ENCODE peak calls at places on chromosome 13, in eight cellular contexts. E, Q, G, D, J, B, N and Z are unnamed samples.

GRCh38 chr13:35976126-35976525 is 155.1 kb downstream of the DCLK1 start:
- DNase-seq in N (no peak), D (no peak), E (no peak), G (no peak), B (no peak), J (no peak), Q (no peak), Z (no peak)

GRCh38 chr13:51033431-51034185 is 77.5 kb downstream of the C13orf42 start:
- DNase-seq in J (no peak), G (no peak), Q (no peak), E (no peak), N (no peak), D (no peak), B (no peak), Z (peak; percentile 43)

GRCh38 chr13:85508683-85509329 is 290.4 kb downstream of the SLITRK6 start:
- DNase-seq in J (no peak), G (no peak), B (no peak), E (no peak), N (no peak), D (no peak), Q (no peak), Z (peak; percentile 11)

GRCh38 chr13:51006067-51006800 is 96.6 kb downstream of the RNASEH2B start:
- DNase-seq in N (no peak), Q (no peak), E (peak; percentile 25), D (peak; percentile 52), G (no peak), B (no peak), J (no peak), Z (peak; percentile 75)

GRCh38 chr13:20525144-20525600 is 485 bp downstream of the CRYL1 start:
- DNase-seq in Q (no peak), N (peak; percentile 50), B (peak; percentile 69), J (no peak), D (peak; percentile 23), G (peak; percentile 66), E (peak; percentile 34), Z (peak; percentile 12)

GRCh38 chr13:102128216-102128800 is 273.5 kb downstream of the FGF14 start:
- DNase-seq in E (no peak), D (no peak), J (no peak), Q (peak; percentile 81), G (no peak), B (no peak), N (no peak), Z (peak; percentile 57)

GRCh38 chr13:99062593-99062992 is 84.7 kb upstream of the DOCK9 start:
- DNase-seq in B (no peak), E (peak; percentile 35), G (no peak), D (peak; percentile 57), N (peak; percentile 47), Q (peak; percentile 74), J (no peak), Z (peak; percentile 49)

GRCh38 chr13:42930136-42930535 is 61.9 kb downstream of the EPSTI1 start:
- DNase-seq in B (no peak), D (no peak), Q (no peak), J (no peak), G (no peak), E (no peak), N (no peak), Z (no peak)

GRCh38 chr13:99382428-99383133 is 75.4 kb upstream of the GPR183 start:
- DNase-seq in E (no peak), N (no peak), Q (no peak), B (peak; percentile 71), G (no peak), J (no peak), D (no peak), Z (no peak)

GRCh38 chr13:40024578-40024952 is 369.1 kb downstream of the COG6 start:
- DNase-seq in G (no peak), D (no peak), E (no peak), N (no peak), J (no peak), Q (no peak), B (no peak), Z (no peak)

GRCh38 chr13:43475135-43475534 is 311.6 kb downstream of the ENOX1 start:
- DNase-seq in J (no peak), G (no peak), Q (no peak), N (no peak), D (no peak), B (no peak), E (no peak), Z (peak; percentile 54)

GRCh38 chr13:40910324-40911050 is 108.6 kb downstream of the ELF1 start:
- DNase-seq in B (no peak), N (no peak), D (no peak), Q (no peak), J (no peak), G (no peak), E (no peak), Z (peak; percentile 58)

GRCh38 chr13:30803791-30804190 is 68.4 kb downstream of the ALOX5AP start:
- DNase-seq in J (no peak), Q (no peak), D (no peak), B (no peak), E (no peak), N (no peak), G (no peak), Z (no peak)

GRCh38 chr13:78602561-78603239 is 652 bp downstream of the POU4F1 start:
- DNase-seq in J (no peak), G (no peak), N (no peak), E (no peak), Q (no peak), B (no peak), D (no peak), Z (no peak)

GRCh38 chr13:48377857-48378256 is 35.1 kb downstream of the LPAR6 start:
- DNase-seq in J (no peak), D (no peak), E (no peak), G (no peak), B (no peak), Q (no peak), N (no peak), Z (no peak)

GRCh38 chr13:65034266-65034665 is 2195.9 kb downstream of the PCDH9 start:
- DNase-seq in B (no peak), Q (no peak), J (no peak), D (no peak), N (no peak), G (no peak), E (no peak), Z (no peak)

GRCh38 chr13:37791699-37792098 is 77.9 kb downstream of the TRPC4 start:
- DNase-seq in N (no peak), Q (no peak), E (no peak), B (no peak), D (no peak), J (no peak), G (no peak), Z (peak; percentile 26)

GRCh38 chr13:37173214-37173613 is 67.8 kb upstream of the CSNK1A1L start:
- DNase-seq in J (no peak), Q (peak; percentile 82), E (no peak), D (no peak), B (no peak), G (no peak), N (no peak), Z (peak; percentile 91)

GRCh38 chr13:46908511-46908910 is 11.7 kb upstream of the HTR2A start:
- DNase-seq in B (no peak), Q (peak; percentile 85), G (no peak), J (no peak), N (no peak), E (no peak), D (no peak), Z (peak; percentile 89)
- H3K4me3 ChIP-seq in B (no peak overlapping the region), Q (no peak overlapping the region), G (no peak overlapping the region), J (no peak overlapping the region), N (no peak overlapping the region), E (no peak overlapping the region), D (no peak overlapping the region), Z (no peak overlapping the region)

GRCh38 chr13:32150794-32151193 is 119.2 kb downstream of the FRY start:
- DNase-seq in N (peak; percentile 52), D (peak; percentile 72), E (peak; percentile 74), B (peak; percentile 59), G (peak; percentile 78), Q (peak; percentile 78), J (no peak), Z (peak; percentile 95)
- TF ChIP-seq CTCF in N (no peak), D (no peak), E (no peak), B (no peak), G (no peak), Q (no peak), J (no peak), Z (no peak)

GRCh38 chr13:74171621-74172020 is 37.4 kb upstream of the KLF12 start:
- DNase-seq in G (no peak), J (no peak), B (no peak), Q (no peak), N (no peak), E (no peak), D (no peak), Z (no peak)

GRCh38 chr13:74173822-74174221 is 39.6 kb upstream of the KLF12 start:
- DNase-seq in J (no peak), N (no peak), B (no peak), G (no peak), Q (no peak), D (no peak), E (no peak), Z (no peak)

GRCh38 chr13:74166286-74166685 is 32.1 kb upstream of the KLF12 start:
- DNase-seq in E (no peak), N (no peak), Q (no peak), J (no peak), D (no peak), G (no peak), B (no peak), Z (no peak)

GRCh38 chr13:74162782-74163181 is 28.6 kb upstream of the KLF12 start:
- DNase-seq in N (no peak), E (no peak), D (no peak), Q (no peak), J (no peak), B (no peak), G (no peak), Z (no peak)

GRCh38 chr13:74168263-74168675 is 34.1 kb upstream of the KLF12 start:
- DNase-seq in E (no peak), N (no peak), J (no peak), G (no peak), D (no peak), B (no peak), Q (no peak), Z (no peak)
- H3K4me3 ChIP-seq in E (peak overlapping the region; percentile 64), N (no peak overlapping the region), J (no peak overlapping the region), G (no peak overlapping the region), D (no peak overlapping the region), B (no peak overlapping the region), Q (no peak overlapping the region), Z (no peak overlapping the region)

GRCh38 chr13:70104481-70104880 is 3.1 kb upstream of the ATXN8OS start:
- DNase-seq in B (no peak), Q (no peak), N (no peak), G (no peak), E (no peak), D (no peak), J (no peak), Z (no peak)
- TF ChIP-seq CTCF in B (no peak), Q (no peak), N (no peak), G (no peak), E (no peak), D (no peak), J (no peak), Z (no peak)

GRCh38 chr13:27966641-27967202 is 2.4 kb downstream of the CDX2 start:
- DNase-seq in N (no peak), D (no peak), E (no peak), G (no peak), B (no peak), J (no peak), Q (no peak), Z (no peak)
- H3K4me3 ChIP-seq in N (no peak overlapping the region), D (no peak overlapping the region), E (no peak overlapping the region), G (no peak overlapping the region), B (peak overlapping the region; percentile 60), J (no peak overlapping the region), Q (no peak overlapping the region), Z (no peak overlapping the region)